ENCODE peak calls at places on chromosome 11, in five cellular contexts. O, U, A, B and C are unnamed samples.

GRCh38 chr11:16403448-16403803 is 47.1 kb upstream of the SOX6 start:
- DNase-seq in O (no peak), U (no peak), A (no peak), B (no peak), C (no peak)

GRCh38 chr11:78392854-78393253 is 24.8 kb downstream of the GAB2 start:
- DNase-seq in O (no peak), U (no peak), A (no peak), B (no peak), C (no peak)

GRCh38 chr11:102528618-102529017 is 1.9 kb downstream of the MMP7 start:
- DNase-seq in O (no peak), U (no peak), A (no peak), B (no peak), C (no peak)

GRCh38 chr11:121692236-121692635 is 239.5 kb upstream of the SORL1-AS1 start:
- DNase-seq in O (no peak), U (no peak), A (no peak), B (no peak), C (no peak)

GRCh38 chr11:33893711-33894401 is 2.0 kb upstream of the LMO2 start:
- DNase-seq in O (no peak), U (no peak), A (no peak), B (no peak), C (no peak)

GRCh38 chr11:13463779-13464290 is 813 bp upstream of the BTBD10 start:
- DNase-seq in O (peak), U (peak), A (no peak), B (no peak), C (peak)

GRCh38 chr11:76686261-76687079 is 15.9 kb upstream of the LRRC32 start:
- DNase-seq in O (no peak), U (no peak), A (no peak), B (no peak), C (no peak)

GRCh38 chr11:93350835-93351234 is 20.3 kb downstream of the DEUP1 start:
- DNase-seq in O (no peak), U (no peak), A (no peak), B (no peak), C (no peak)

GRCh38 chr11:63491240-63491587 is 247 bp upstream of the PLAAT5 start:
- DNase-seq in O (no peak), U (no peak), A (no peak), B (no peak), C (no peak)

GRCh38 chr11:3227568-3228444 is 4.4 kb downstream of the MRGPRE start:
- DNase-seq in O (no peak), U (no peak), A (peak), B (no peak), C (no peak)

GRCh38 chr11:95835351-95835750 is 45.1 kb downstream of the CEP57 start:
- DNase-seq in O (no peak), U (no peak), A (no peak), B (no peak), C (no peak)

GRCh38 chr11:30423886-30424285 is 101.0 kb downstream of the ARL14EP start:
- DNase-seq in O (no peak), U (no peak), A (no peak), B (no peak), C (no peak)

GRCh38 chr11:124745835-124746620 is 6.0 kb downstream of the VSIG2 start:
- DNase-seq in O (no peak), U (peak), A (no peak), B (no peak), C (peak)

GRCh38 chr11:124747406-124748099 is 4.5 kb downstream of the VSIG2 start:
- DNase-seq in O (no peak), U (no peak), A (no peak), B (no peak), C (no peak)

GRCh38 chr11:124745270-124745834 is 5.6 kb downstream of the NRGN start:
- DNase-seq in O (no peak), U (no peak), A (no peak), B (no peak), C (no peak)

GRCh38 chr11:124748100-124748418 is 4.0 kb downstream of the VSIG2 start:
- DNase-seq in O (no peak), U (no peak), A (no peak), B (no peak), C (no peak)

DNA sequence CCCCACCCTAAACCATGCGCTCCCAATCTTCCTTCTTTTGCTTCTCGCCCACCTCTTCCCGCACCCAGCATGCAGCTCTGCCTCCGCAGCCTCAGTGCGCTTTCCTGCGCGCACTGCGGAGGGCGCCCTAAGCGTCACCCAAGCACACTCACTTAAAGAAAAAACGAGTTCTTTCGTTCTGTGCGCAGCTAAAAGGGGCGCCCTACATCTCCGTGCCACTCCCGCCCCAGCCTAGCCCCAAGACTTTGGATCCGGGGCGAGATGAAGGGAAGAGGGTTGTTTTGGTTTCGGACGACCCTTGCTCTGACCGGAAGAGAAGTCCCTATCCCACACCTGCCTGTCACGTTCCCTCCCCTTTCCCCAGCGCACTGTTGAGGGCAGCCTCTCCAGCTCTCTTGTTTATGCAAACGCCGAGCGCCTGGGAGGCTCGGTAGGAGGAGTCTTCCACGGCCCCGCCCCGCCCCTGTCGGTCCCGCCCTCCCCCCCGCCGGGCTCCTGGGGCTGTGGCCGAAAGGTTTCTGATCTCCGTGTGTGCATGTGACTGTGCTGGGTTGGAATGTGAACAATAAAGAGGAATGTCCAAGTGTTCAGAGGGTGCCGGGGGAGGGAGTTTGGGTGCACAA is 5.3 kb downstream of the VSIG2 start:
- DNase-seq in O (peak), U (peak), A (no peak), B (peak), C (peak)
- TF ChIP-seq CTCF in O (peak), U (peak), A (peak), B (no peak), C (peak)

GRCh38 chr11:128802358-128802981 is 64.6 kb downstream of the KCNJ1 start:
- DNase-seq in O (peak), U (peak), A (no peak), B (peak), C (peak)
- TF ChIP-seq CTCF in O (peak), U (peak), A (peak), B (peak), C (peak)

GRCh38 chr11:6531267-6531752 is 34.2 kb downstream of the DNHD1 start:
- DNase-seq in O (peak), U (peak), A (no peak), B (peak), C (peak)
- TF ChIP-seq CTCF in O (peak), U (peak), A (peak), B (peak), C (peak)

DNA sequence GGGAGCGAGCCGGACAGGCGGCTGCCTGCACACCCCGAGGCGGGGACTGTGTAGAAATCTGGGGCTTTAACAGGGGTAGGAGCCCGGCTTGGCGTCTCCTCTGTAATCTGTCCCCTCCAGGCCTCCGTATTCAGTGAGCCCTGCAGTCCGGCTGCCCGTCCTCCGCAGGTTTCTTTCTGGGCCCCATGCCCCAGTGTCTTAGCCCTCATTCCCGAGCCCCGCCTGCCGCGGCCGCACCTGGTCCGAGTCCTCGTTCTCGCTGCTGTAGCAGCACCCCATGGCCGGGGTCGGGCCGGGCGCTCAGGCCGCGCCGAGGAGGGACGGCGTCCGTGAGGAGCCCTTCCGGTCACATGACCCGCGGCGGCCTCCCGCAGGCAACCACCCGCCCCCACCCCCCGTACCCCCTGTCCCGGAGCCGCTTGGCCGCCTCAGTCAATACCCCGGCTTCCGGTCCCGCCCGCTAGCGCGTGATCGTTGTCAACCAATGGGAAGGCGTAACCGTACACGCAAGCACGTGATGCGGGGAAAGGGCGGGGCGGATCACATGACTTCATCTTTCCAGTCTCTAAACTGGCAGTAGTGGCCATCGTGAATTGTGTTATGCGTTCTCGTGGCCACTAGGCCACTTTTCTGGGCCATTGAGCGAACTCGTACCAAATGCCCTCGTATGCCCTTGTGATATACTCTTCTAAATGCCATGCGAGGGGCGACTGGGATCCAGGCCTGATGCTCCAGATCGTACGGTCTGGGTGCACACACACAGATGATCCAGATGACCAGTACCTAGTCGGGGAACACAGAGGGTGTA is at the start of gene LAMTOR1:
- DNase-seq in O (peak), U (peak), A (peak), B (peak), C (peak)
- TF ChIP-seq CTCF in O (peak), U (peak), A (peak), B (peak), C (peak)